ENCODE peak calls at places on chromosome 21, in six cellular contexts. L is HCT116, A is A549, S is GM12878, C is endothelial cell of umbilical vein, H is H1. E is an unnamed sample.

GRCh38 chr21:14686466-14687276 is 140.6 kb upstream of the SAMSN1 start:
- DNase-seq in L (no peak), A (no peak), S (peak; percentile 86), C (no peak), H (no peak), E (peak; percentile 11)

GRCh38 chr21:36656138-36656537 is 42.8 kb upstream of the SIM2 start:
- DNase-seq in L (no peak), A (no peak), S (no peak), C (no peak), H (no peak), E (no peak)

GRCh38 chr21:17351766-17352165 is 161.1 kb upstream of the CXADR start:
- DNase-seq in L (no peak), A (no peak), S (no peak), C (no peak), H (no peak), E (no peak)

GRCh38 chr21:34029724-34030528 is 43.5 kb upstream of the MRPS6 start:
- DNase-seq in L (peak; percentile 84), A (peak; percentile 84), S (peak; percentile 87), C (peak; percentile 85), H (peak; percentile 66), E (peak; percentile 33)

GRCh38 chr21:21345872-21346271 is 347.7 kb downstream of the NCAM2 start:
- DNase-seq in L (no peak), A (no peak), S (no peak), C (no peak), H (no peak), E (no peak)

GRCh38 chr21:16775056-16775455 is 737.8 kb upstream of the CXADR start:
- DNase-seq in L (no peak), A (no peak), S (no peak), C (no peak), H (no peak), E (no peak)

GRCh38 chr21:15003463-15004135 is 61.2 kb downstream of the NRIP1 start:
- DNase-seq in L (no peak), A (no peak), S (no peak), C (no peak), H (no peak), E (no peak)

GRCh38 chr21:17818158-17819113 is 720 bp downstream of the C21orf91 start:
- DNase-seq in L (no peak), A (peak; percentile 11), S (no peak), C (peak; percentile 55), H (peak; percentile 81), E (peak; percentile 43)

GRCh38 chr21:28227881-28228623 is 764.6 kb downstream of the LTN1 start:
- DNase-seq in L (no peak), A (no peak), S (no peak), C (no peak), H (no peak), E (peak; percentile 9)

GRCh38 chr21:14545906-14546480 is at the start of gene SAMSN1:
- DNase-seq in L (no peak), A (no peak), S (peak; percentile 78), C (peak; percentile 85), H (no peak), E (peak; percentile 88)

DNA sequence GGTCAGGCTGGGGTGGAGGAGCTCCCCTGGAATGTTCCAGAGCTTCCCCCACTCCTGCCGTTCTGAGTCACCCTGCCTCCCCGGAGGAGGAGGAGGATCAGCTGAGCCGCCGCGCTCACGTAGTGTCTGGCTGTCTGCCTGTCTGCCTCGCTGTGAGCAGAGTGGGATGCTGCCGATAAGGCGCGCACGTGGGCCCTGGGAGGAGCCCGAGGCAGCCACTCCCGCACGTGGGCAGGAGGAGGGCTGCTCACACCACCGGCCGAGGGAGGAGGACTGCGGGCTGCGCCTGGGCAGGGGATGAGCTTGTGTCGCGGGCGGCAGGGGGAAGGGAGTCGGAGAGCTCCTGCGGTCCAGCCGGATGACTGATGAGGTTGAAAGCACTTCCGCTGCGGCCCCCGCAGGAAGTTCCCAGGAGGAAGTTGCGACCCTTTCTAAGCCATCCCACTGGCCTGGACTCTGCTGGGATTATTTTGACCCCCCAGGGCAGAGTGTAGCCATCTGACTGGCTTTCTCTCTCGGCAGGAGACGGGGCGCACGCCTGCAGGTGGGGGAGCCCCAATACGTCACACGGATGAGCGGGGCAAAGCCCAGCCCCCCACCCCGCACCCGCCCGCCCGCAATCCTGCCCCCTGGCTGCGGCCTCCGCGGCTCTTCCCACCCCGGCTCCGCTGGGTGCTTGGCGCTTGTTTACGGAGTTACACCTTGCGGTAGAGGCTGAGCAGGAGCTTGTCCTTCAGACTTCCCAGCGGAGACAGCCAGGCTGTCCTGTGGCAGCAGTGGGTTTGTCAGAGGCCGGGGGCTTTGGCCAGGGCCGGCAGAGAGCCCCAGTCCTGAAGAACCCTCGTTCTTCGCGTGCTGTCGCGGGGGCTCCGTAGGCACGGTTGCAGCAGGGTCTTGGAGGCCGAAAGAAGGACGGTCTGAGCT is 9.8 kb downstream of the PDXK start:
- DNase-seq in L (peak; percentile 42), A (peak; percentile 88), S (peak; percentile 64), C (peak; percentile 91), H (peak; percentile 87), E (peak; percentile 98)
- TF ChIP-seq POLR2A in L (no peak), A (no peak), S (peak; percentile 85), C (peak; percentile 80), H (peak; percentile 82), E (peak; percentile 34)

GRCh38 chr21:38363684-38364083 is 106.9 kb downstream of the KCNJ15 start:
- DNase-seq in L (no peak), A (no peak), S (no peak), C (no peak), H (no peak), E (no peak)
- TF ChIP-seq MAX in L (no peak), A (no peak), S (no peak), C (no peak), H (no peak), E (no peak)

GRCh38 chr21:22575165-22575584 is 1577.0 kb downstream of the NCAM2 start:
- DNase-seq in L (no peak), A (no peak), S (no peak), C (peak; percentile 93), H (peak; percentile 49), E (peak; percentile 50)
- H3K4me3 ChIP-seq in L (no peak overlapping the region), A (no peak overlapping the region), S (no peak overlapping the region), C (no peak overlapping the region), H (peak overlapping the region; percentile 46), E (no peak overlapping the region)

GRCh38 chr21:42829954-42830353 is 49.4 kb downstream of the WDR4 start:
- DNase-seq in L (no peak), A (no peak), S (no peak), C (no peak), H (peak; percentile 38), E (no peak)

GRCh38 chr21:42829417-42829816 is 49.9 kb downstream of the WDR4 start:
- DNase-seq in L (no peak), A (no peak), S (no peak), C (no peak), H (peak; percentile 37), E (no peak)

GRCh38 chr21:42833439-42833815 is 45.9 kb downstream of the WDR4 start:
- DNase-seq in L (peak; percentile 10), A (peak; percentile 61), S (peak; percentile 20), C (no peak), H (peak; percentile 61), E (peak; percentile 75)

GRCh38 chr21:42830456-42831455 is 48.6 kb downstream of the WDR4 start:
- DNase-seq in L (no peak), A (no peak), S (no peak), C (no peak), H (peak; percentile 44), E (peak; percentile 46)

GRCh38 chr21:42827588-42827987 is 51.8 kb downstream of the WDR4 start:
- DNase-seq in L (no peak), A (no peak), S (no peak), C (no peak), H (no peak), E (no peak)
- TF ChIP-seq POLR2A in L (no peak), A (no peak), S (no peak), C (no peak), H (no peak), E (no peak)

GRCh38 chr21:35086357-35086756 is 37.3 kb upstream of the RUNX1 start:
- DNase-seq in L (no peak), A (no peak), S (no peak), C (peak; percentile 53), H (no peak), E (no peak)

GRCh38 chr21:35079181-35079580 is 30.1 kb upstream of the RUNX1 start:
- DNase-seq in L (no peak), A (no peak), S (no peak), C (no peak), H (no peak), E (no peak)

GRCh38 chr21:35084869-35085268 is 35.8 kb upstream of the RUNX1 start:
- DNase-seq in L (no peak), A (peak; percentile 33), S (no peak), C (peak; percentile 73), H (no peak), E (no peak)

GRCh38 chr21:35088235-35088865 is 39.2 kb upstream of the RUNX1 start:
- DNase-seq in L (no peak), A (no peak), S (no peak), C (no peak), H (no peak), E (no peak)

DNA sequence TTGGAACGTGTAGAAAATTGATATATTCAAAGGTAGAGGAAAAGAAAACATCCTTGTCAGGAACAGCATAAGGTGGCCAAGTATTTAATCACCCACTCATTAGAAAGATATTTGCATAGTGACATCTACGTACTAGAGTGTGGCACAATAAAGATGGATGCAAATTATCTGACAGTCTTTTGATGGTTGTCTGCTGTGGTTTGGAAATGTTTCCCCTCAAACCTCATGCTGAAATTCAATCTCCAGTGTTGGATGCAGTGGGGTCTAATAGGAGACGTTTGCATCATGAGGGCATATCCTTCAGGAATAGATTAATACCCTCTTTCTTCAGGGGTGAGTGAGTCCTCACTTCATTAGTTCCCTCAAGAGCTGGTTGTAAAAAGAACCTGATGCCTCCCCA is 34.1 kb upstream of the RUNX1 start:
- DNase-seq in L (no peak), A (no peak), S (no peak), C (no peak), H (no peak), E (no peak)
- TF ChIP-seq MAX in L (no peak), A (no peak), S (no peak), C (no peak), H (no peak), E (no peak)

GRCh38 chr21:29246614-29247013 is 52.1 kb upstream of the BACH1 start:
- DNase-seq in L (no peak), A (no peak), S (no peak), C (no peak), H (no peak), E (no peak)
- H3K4me3 ChIP-seq in L (no peak overlapping the region), A (no peak overlapping the region), S (no peak overlapping the region), C (no peak overlapping the region), H (no peak overlapping the region), E (no peak overlapping the region)

GRCh38 chr21:42071146-42071737 is at the start of gene UMODL1:
- DNase-seq in L (no peak), A (no peak), S (no peak), C (no peak), H (no peak), E (no peak)
- TF ChIP-seq POLR2A in L (no peak), A (no peak), S (no peak), C (no peak), H (no peak), E (no peak)

GRCh38 chr21:39385299-39386145 is 36.6 kb upstream of the HMGN1 start:
- DNase-seq in L (no peak), A (peak; percentile 92), S (no peak), C (peak; percentile 77), H (no peak), E (peak; percentile 90)
- TF ChIP-seq MAX in L (no peak), A (peak; percentile 44), S (no peak), C (no peak), H (no peak), E (no peak)

GRCh38 chr21:45469273-45470086 is 64.5 kb downstream of the COL18A1 start:
- DNase-seq in L (no peak), A (no peak), S (no peak), C (no peak), H (no peak), E (no peak)
- H3K4me3 ChIP-seq in L (no peak overlapping the region), A (no peak overlapping the region), S (no peak overlapping the region), C (no peak overlapping the region), H (no peak overlapping the region), E (no peak overlapping the region)

E was measured in NB4.